ENCODE peak calls at places on chromosomes 11 and 22, in five cellular contexts. M, O, B, W and N are unnamed samples.
A peak's percentile ranks its signal among the peaks of the same experiment; 100 is the strongest.

GRCh38 chr11:103736986-103737622 is 299.3 kb upstream of the DDI1 start:
- DNase-seq in B (no peak), M (no peak), O (no peak), W (no peak), N (no peak)

GRCh38 chr11:73158356-73159051 is 16.4 kb upstream of the FCHSD2 start:
- DNase-seq in W (no peak), M (no peak), O (no peak), B (no peak), N (no peak)

GRCh38 chr11:2803186-2804057 is 82.2 kb downstream of the CDKN1C start:
- DNase-seq in M (peak; percentile 9), W (no peak), B (no peak), O (no peak), N (peak; percentile 8)

GRCh38 chr11:63766501-63767270 is 1.9 kb downstream of the ZFTA start:
- DNase-seq in M (no peak), B (no peak), W (peak; percentile 38), O (no peak), N (no peak)

GRCh38 chr22:46578251-46578823 is 40.9 kb upstream of the CELSR1 start:
- DNase-seq in O (no peak), W (no peak), B (no peak), M (no peak), N (no peak)

GRCh38 chr11:115616941-115617340 is 112.7 kb upstream of the CADM1 start:
- DNase-seq in M (peak; percentile 48), B (no peak), W (no peak), O (no peak), N (peak; percentile 16)

GRCh38 chr22:48901324-48901723 is 926.3 kb downstream of the BRD1 start:
- DNase-seq in M (no peak), W (no peak), O (no peak), B (no peak), N (no peak)

GRCh38 chr22:29603358-29604191 is at the start of gene NF2:
- DNase-seq in O (peak; percentile 94), W (peak; percentile 100), B (peak; percentile 99), M (peak; percentile 99), N (peak; percentile 99)

GRCh38 chr11:47330002-47330911 is 22.2 kb downstream of the MYBPC3 start:
- DNase-seq in M (no peak), W (no peak), B (no peak), O (no peak), N (no peak)

GRCh38 chr11:128551641-128552335 is 35.6 kb downstream of the ETS1 start:
- DNase-seq in O (no peak), B (no peak), W (no peak), M (no peak), N (no peak)

GRCh38 chr22:42376721-42377177 is 55.5 kb downstream of the NFAM1 start:
- DNase-seq in M (peak; percentile 83), B (no peak), O (no peak), W (peak; percentile 91), N (peak; percentile 50)

GRCh38 chr11:12174145-12175143 is 64.1 kb downstream of the MICAL2 start:
- DNase-seq in O (no peak), M (no peak), W (no peak), B (no peak), N (no peak)

GRCh38 chr11:110034816-110035215 is 58.4 kb upstream of the ZC3H12C start:
- DNase-seq in M (no peak), B (no peak), W (no peak), O (no peak), N (no peak)

GRCh38 chr11:68503281-68503687 is 42.7 kb downstream of the PPP6R3 start:
- DNase-seq in B (no peak), M (no peak), O (no peak), W (no peak), N (no peak)

GRCh38 chr11:48051217-48051848 is 71.0 kb downstream of the PTPRJ start:
- DNase-seq in M (no peak), W (no peak), B (no peak), O (no peak), N (no peak)

GRCh38 chr11:92149996-92150395 is 74.6 kb upstream of the FAT3 start:
- DNase-seq in M (no peak), B (no peak), O (no peak), W (peak; percentile 13), N (no peak)

GRCh38 chr11:70397336-70397982 is 870 bp upstream of the CTTN start:
- DNase-seq in O (no peak), B (no peak), W (peak; percentile 46), M (no peak), N (peak; percentile 30)

GRCh38 chr11:70399681-70400112 is 1.4 kb downstream of the CTTN start:
- DNase-seq in W (peak; percentile 50), M (peak; percentile 90), O (peak; percentile 94), B (no peak), N (peak; percentile 81)

GRCh38 chr11:70400643-70401042 is 2.3 kb downstream of the CTTN start:
- DNase-seq in O (no peak), M (no peak), W (no peak), B (peak; percentile 16), N (no peak)

GRCh38 chr11:70397983-70398833 is at the start of gene CTTN:
- DNase-seq in O (peak; percentile 92), B (peak; percentile 70), W (peak; percentile 98), M (peak; percentile 90), N (peak; percentile 88)

GRCh38 chr11:70398834-70399680 is 728 bp downstream of the CTTN start:
- DNase-seq in O (no peak), W (no peak), B (no peak), M (peak; percentile 33), N (peak; percentile 33)
- H3K27ac ChIP-seq in O (peak overlapping the region; percentile 98), W (no peak overlapping the region), B (no peak overlapping the region), M (peak overlapping the region; percentile 88), N (peak overlapping the region; percentile 85)

GRCh38 chr11:134118016-134118415 is 49.1 kb downstream of the JAM3 start:
- DNase-seq in M (no peak), O (no peak), B (no peak), W (no peak), N (no peak)

GRCh38 chr11:134116210-134116609 is 47.3 kb downstream of the JAM3 start:
- DNase-seq in W (no peak), B (no peak), O (no peak), M (no peak), N (no peak)

GRCh38 chr11:134120921-134121526 is 52.2 kb downstream of the JAM3 start:
- DNase-seq in O (no peak), M (peak; percentile 16), W (no peak), B (no peak), N (no peak)

GRCh38 chr11:134119094-134119493 is 50.2 kb downstream of the JAM3 start:
- DNase-seq in W (no peak), B (no peak), O (no peak), M (no peak), N (no peak)

GRCh38 chr11:134120143-134120850 is 51.4 kb downstream of the JAM3 start:
- DNase-seq in O (no peak), B (no peak), M (peak; percentile 35), W (no peak), N (no peak)
- H3K4me3 ChIP-seq in O (no peak overlapping the region), B (no peak overlapping the region), M (peak overlapping the region; percentile 52), W (no peak overlapping the region), N (no peak overlapping the region)

DNA sequence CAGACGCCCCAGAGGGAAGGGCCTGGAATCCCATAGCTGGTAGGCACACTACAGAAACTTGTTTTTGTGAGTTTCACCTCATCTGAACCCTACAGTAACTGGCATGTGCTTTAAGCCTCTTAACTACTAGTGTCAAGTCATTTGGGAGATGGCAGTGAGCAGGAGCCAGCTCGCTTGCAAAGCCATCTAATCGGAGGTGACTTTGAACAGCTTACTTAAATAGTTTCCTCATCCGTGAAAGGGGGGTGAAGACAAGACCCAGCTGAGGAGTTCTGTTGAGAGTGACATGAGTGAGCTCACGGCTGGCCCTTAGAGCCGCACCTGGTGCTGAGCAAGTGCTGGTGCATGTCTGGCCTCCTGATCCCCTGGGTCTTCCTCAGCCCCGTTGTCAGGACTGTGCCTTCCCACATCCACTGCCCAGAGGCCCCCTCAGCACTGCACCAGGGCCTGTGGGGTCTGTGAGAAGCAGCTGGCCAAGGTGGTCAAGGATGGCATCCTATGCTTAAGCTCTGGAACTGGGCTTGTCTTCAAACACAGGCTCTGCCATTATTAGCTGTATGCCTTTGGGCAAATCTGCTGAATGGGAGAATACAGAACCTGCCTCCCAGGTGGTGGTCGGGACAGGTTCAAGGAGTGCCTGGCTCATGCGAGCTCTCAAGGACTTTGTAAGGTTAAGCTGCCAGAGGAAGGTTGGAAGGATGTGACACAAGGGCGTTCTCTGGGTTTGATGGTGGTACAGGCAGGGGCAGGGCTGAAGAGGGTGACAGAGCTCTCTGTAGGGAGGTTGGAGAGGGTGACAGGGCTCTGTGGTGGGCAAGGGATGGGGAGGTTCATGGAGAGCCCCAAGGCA is 27.3 kb downstream of the INCENP start:
- DNase-seq in B (no peak), M (no peak), O (no peak), W (no peak), N (no peak)
- H3K27ac ChIP-seq in B (no peak overlapping the region), M (no peak overlapping the region), O (no peak overlapping the region), W (no peak overlapping the region), N (no peak overlapping the region)

GRCh38 chr11:129944696-129945095 is 49.3 kb upstream of the NFRKB start:
- DNase-seq in M (no peak), O (no peak), W (no peak), B (no peak), N (no peak)

GRCh38 chr11:129945377-129945776 is 50.0 kb upstream of the NFRKB start:
- DNase-seq in W (no peak), B (no peak), M (no peak), O (no peak), N (no peak)

GRCh38 chr11:129939510-129939909 is 44.1 kb upstream of the NFRKB start:
- DNase-seq in B (no peak), O (no peak), W (no peak), M (no peak), N (no peak)

GRCh38 chr11:129946256-129946655 is 50.9 kb upstream of the NFRKB start:
- DNase-seq in B (no peak), O (no peak), W (no peak), M (no peak), N (no peak)

GRCh38 chr11:129943036-129943435 is 47.7 kb upstream of the NFRKB start:
- DNase-seq in O (no peak), W (no peak), M (no peak), B (no peak), N (no peak)
- H3K4me3 ChIP-seq in O (no peak overlapping the region), W (no peak overlapping the region), M (no peak overlapping the region), B (no peak overlapping the region), N (no peak overlapping the region)

DNA sequence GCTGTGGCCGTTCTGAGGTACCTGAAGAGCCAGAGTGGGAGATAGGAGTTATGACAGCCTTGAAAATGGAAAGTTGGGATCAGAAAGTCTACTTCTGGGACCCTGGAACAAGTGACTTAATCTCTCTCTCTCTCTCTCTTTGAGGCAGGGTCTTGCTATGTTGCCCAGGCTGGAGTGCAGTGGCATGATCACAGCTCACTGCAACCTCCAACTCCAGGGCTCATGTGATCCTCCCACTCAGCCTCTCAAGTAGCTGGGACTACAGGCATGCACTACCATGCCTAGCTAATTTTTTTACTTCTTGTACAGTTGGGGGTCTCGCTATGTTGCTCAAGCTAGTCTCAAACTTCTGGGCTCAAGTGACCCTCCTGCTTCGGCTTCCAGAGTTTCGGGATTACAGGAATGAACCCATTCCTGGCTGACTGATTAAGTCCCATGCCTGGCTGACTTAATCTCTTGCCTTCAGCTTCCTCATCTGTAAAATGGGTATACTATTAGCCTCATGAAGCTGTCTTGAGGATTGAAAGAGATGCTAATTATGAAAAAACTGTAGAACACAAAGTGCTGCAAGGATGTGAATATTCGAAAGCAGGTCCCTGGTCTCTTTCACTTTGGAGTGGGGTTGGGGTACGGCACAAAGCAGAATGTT is 87.7 kb downstream of the UBASH3B start:
- DNase-seq in W (no peak), O (no peak), M (no peak), B (no peak), N (no peak)
- H3K27ac ChIP-seq in W (no peak overlapping the region), O (no peak overlapping the region), M (no peak overlapping the region), B (peak overlapping the region; percentile 97), N (no peak overlapping the region)